ENCODE peak calls at places on chromosome 15, in five cellular contexts. Y, M, J, L and I are unnamed samples.

GRCh38 chr15:31156808-31157207 is 55.3 kb upstream of the TRPM1 start:
- DNase-seq in Y (no peak), M (no peak), J (no peak), L (no peak), I (no peak)

GRCh38 chr15:42456971-42457370 is 34.0 kb downstream of the ZNF106 start:
- DNase-seq in Y (no peak), M (no peak), J (no peak), L (no peak), I (no peak)

GRCh38 chr15:29750754-29751153 is 71.5 kb downstream of the TJP1 start:
- DNase-seq in Y (no peak), M (no peak), J (no peak), L (no peak), I (no peak)

GRCh38 chr15:78739996-78740903 is 71.0 kb downstream of the ADAMTS7 start:
- DNase-seq in Y (no peak), M (peak), J (peak), L (peak), I (peak)

GRCh38 chr15:31392761-31393401 is 66.2 kb downstream of the KLF13 start:
- DNase-seq in Y (no peak), M (peak), J (peak), L (no peak), I (peak)

GRCh38 chr15:20340931-20341661 is 200.5 kb downstream of the GOLGA6L6 start:
- DNase-seq in Y (no peak), M (peak), J (peak), L (peak), I (peak)

GRCh38 chr15:90609254-90610185 is 79.8 kb downstream of the CRTC3 start:
- DNase-seq in Y (no peak), M (no peak), J (no peak), L (no peak), I (no peak)

GRCh38 chr15:73677146-73677607 is 7.0 kb upstream of the CD276 start:
- DNase-seq in Y (no peak), M (peak), J (no peak), L (peak), I (peak)

GRCh38 chr15:75727851-75728715 is 15.4 kb upstream of the CSPG4 start:
- DNase-seq in Y (no peak), M (peak), J (peak), L (peak), I (peak)

GRCh38 chr15:69793783-69794451 is 303.8 kb downstream of the TLE3 start:
- DNase-seq in Y (no peak), M (no peak), J (peak), L (no peak), I (no peak)

GRCh38 chr15:78104566-78105500 is 12.5 kb downstream of the SH2D7 start:
- DNase-seq in Y (no peak), M (no peak), J (no peak), L (no peak), I (no peak)